ENCODE peak calls at places on chromosomes 16 and 17, in seven cellular contexts. C is uterus; X is H9; R is small intestine; P is GM12878; F is naive thymus-derived CD4-positive, alpha-beta T cell; H is left ventricle myocardium inferior. Q is an unnamed sample.

GRCh38 chr17:74748529-74749261 is at the start of gene NHERF1:
- DNase-seq in X (no peak), R (peak; percentile 96), P (peak; percentile 60), C (peak; percentile 88), H (peak; percentile 96), F (peak; percentile 51), Q (peak; percentile 91)

GRCh38 chr17:47325176-47325575 is 1.4 kb downstream of the EFCAB13 start:
- DNase-seq in P (no peak), C (no peak), R (no peak), H (no peak), F (no peak), X (no peak), Q (no peak)

GRCh38 chr16:47198180-47198575 is 54.4 kb upstream of the NETO2 start:
- DNase-seq in R (no peak), F (no peak), P (no peak), C (no peak), X (no peak), H (no peak), Q (no peak)

GRCh38 chr17:77248216-77249054 is 107.7 kb downstream of the SEC14L1 start:
- DNase-seq in H (no peak), C (no peak), X (no peak), F (no peak), P (no peak), R (no peak), Q (no peak)

GRCh38 chr16:81198635-81199034 is 39.9 kb upstream of the BCO1 start:
- DNase-seq in P (no peak), H (no peak), R (no peak), F (no peak), C (no peak), X (peak; percentile 36), Q (peak; percentile 18)

GRCh38 chr17:7003745-7004144 is 7.9 kb downstream of the ALOX12 start:
- DNase-seq in H (no peak), F (no peak), C (no peak), P (no peak), R (no peak), X (no peak), Q (no peak)

GRCh38 chr17:56478836-56479447 is 114.6 kb upstream of the NOG start:
- DNase-seq in P (no peak), R (peak; percentile 25), H (no peak), X (peak; percentile 52), F (no peak), C (no peak), Q (no peak)

GRCh38 chr17:44751806-44752205 is 7.0 kb upstream of the ADAM11 start:
- DNase-seq in X (no peak), F (no peak), H (no peak), R (no peak), P (no peak), C (no peak), Q (no peak)

GRCh38 chr17:35046740-35047283 is 16.7 kb downstream of the RFFL start:
- DNase-seq in H (no peak), F (peak; percentile 67), R (peak; percentile 68), C (no peak), P (peak; percentile 81), X (no peak), Q (no peak)

GRCh38 chr17:67289174-67289876 is 44.3 kb upstream of the HELZ start:
- DNase-seq in X (peak; percentile 41), P (no peak), H (peak; percentile 90), F (no peak), R (peak; percentile 12), C (peak; percentile 82), Q (no peak)

GRCh38 chr17:50272711-50273653 is 1.3 kb upstream of the TMEM92 start:
- DNase-seq in H (peak; percentile 58), C (peak; percentile 75), X (peak; percentile 85), P (no peak), R (peak; percentile 50), F (peak; percentile 48), Q (peak; percentile 26)

GRCh38 chr16:79554912-79555311 is 45.6 kb downstream of the MAF start:
- DNase-seq in C (no peak), R (no peak), P (no peak), H (no peak), X (no peak), F (no peak), Q (no peak)

GRCh38 chr17:79192503-79193500 is 118.2 kb downstream of the ENGASE start:
- DNase-seq in R (no peak), X (peak; percentile 89), C (no peak), F (no peak), H (peak; percentile 29), P (no peak), Q (peak; percentile 19)

GRCh38 chr17:28147026-28147425 is 104.5 kb downstream of the NLK start:
- DNase-seq in C (no peak), H (no peak), R (no peak), X (no peak), P (no peak), F (no peak), Q (no peak)

GRCh38 chr17:78224226-78225087 is 7.0 kb upstream of the TMEM235 start:
- DNase-seq in X (no peak), P (no peak), R (no peak), F (no peak), C (no peak), H (no peak), Q (peak; percentile 45)

GRCh38 chr17:77280304-77280910 is 139.6 kb downstream of the SEC14L1 start:
- DNase-seq in H (peak; percentile 20), X (peak; percentile 66), F (no peak), R (peak; percentile 63), P (no peak), C (no peak), Q (no peak)

GRCh38 chr17:76887809-76888208 is 19.6 kb downstream of the MGAT5B start:
- DNase-seq in C (no peak), P (no peak), H (no peak), F (no peak), X (peak; percentile 64), R (no peak), Q (no peak)

GRCh38 chr16:27689711-27690110 is 139.8 kb downstream of the KATNIP start:
- DNase-seq in H (no peak), P (no peak), R (no peak), F (no peak), C (no peak), X (no peak), Q (no peak)

GRCh38 chr16:66248096-66248495 is 118.4 kb upstream of the CDH5 start:
- DNase-seq in X (no peak), P (no peak), F (no peak), H (peak; percentile 81), C (peak; percentile 78), R (no peak), Q (no peak)
- H3K27ac ChIP-seq in X (no peak overlapping the region), P (no peak overlapping the region), F (no peak overlapping the region), H (peak overlapping the region; percentile 72), C (peak overlapping the region; percentile 80), R (no peak overlapping the region), Q (no peak overlapping the region)

DNA sequence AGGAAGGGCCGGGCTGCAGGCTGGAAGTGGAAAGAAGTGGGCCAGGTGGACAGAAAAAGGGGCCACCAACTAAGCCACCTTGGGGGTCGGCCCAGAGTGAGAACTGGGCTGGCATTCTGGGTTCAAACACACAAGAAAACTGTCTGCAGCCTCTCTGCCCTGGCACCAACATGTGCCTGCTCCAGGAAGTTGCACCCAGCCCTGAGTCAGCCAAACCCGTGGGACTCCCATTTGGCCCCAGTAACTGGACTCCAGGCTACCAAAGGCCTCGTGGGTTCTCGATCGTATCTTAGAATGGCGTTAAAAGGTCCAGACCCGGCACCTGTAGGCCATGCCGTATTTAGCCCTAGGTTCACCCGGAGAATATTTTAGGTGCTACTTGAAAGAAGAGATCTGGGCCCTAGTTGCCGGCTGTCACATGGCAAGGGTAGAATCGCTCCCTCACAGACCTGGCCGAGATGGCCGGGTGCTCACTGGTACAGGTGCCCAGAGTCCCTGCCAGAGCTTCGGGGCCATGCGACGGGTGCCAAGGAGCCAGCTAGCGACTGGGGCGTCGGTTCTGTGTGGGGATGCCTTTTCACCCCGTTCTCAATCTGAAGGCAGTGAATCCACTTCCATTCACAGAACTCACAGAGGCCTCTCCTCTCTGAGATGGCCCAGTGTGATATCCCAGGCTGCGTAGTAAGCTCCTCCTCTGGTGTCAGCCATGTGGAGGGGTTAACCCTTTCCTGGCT is 236.7 kb downstream of the MRTFB start:
- DNase-seq in X (no peak), R (no peak), C (no peak), F (no peak), H (peak; percentile 45), P (no peak), Q (peak; percentile 21)
- H3K27ac ChIP-seq in X (no peak overlapping the region), R (no peak overlapping the region), C (peak overlapping the region; percentile 48), F (peak overlapping the region; percentile 46), H (peak overlapping the region; percentile 82), P (peak overlapping the region; percentile 92), Q (no peak overlapping the region)

DNA sequence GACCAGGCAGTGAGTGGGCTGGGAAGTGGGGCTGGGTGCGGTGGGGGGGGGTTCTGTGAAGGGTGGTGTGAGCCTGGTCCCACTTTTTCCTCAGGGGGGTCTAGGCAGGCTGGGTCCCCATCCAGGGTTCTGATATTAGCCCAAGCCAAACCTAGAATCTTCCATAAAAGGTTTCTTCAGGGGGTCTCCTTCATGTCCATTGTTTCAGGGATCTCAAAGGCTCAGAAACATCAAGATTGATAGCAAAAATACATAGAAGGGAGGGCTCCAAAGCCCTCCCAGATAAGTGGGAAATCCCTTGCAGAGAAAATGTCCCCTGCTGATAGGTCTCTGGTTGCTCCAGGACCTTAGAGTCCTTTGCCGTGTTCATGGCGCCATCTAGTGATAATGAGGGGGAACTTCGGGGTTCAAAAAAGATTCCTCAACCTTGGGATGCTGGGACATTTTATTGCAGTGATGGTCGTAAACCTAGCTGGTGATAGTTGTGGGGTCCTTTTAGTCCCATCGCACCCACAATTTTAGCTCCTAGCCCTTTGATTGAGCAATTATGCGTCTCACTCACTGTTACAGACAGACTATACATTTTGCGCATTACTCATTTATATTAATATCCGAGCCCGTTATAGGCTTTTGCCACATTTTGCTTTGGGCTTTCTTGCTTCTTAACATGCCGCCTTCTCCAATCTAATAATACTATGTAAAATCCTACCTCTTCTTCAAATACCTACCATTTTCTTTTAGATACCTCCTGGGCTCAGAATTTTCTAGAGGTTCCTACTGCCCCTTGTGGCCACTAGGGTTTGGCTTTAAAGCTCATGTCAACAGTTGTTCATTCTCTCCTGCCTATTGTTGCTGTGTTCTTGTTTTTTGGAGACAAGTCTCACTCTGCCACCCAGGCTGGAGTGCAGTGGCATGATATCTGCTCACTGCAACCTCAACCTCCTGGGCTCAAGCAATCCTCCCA is 35.1 kb downstream of the IGF2BP1 start:
- DNase-seq in H (no peak), P (peak; percentile 16), C (peak; percentile 25), X (peak; percentile 81), R (peak; percentile 73), F (peak; percentile 47), Q (no peak)
- H3K27ac ChIP-seq in H (no peak overlapping the region), P (no peak overlapping the region), C (no peak overlapping the region), X (no peak overlapping the region), R (no peak overlapping the region), F (no peak overlapping the region), Q (no peak overlapping the region)

GRCh38 chr16:70438325-70438982 is 446 bp downstream of the ST3GAL2 start:
- DNase-seq in X (no peak), R (no peak), C (peak; percentile 60), P (no peak), H (peak; percentile 32), F (no peak), Q (no peak)

GRCh38 chr16:70438983-70439862 is at the start of gene ST3GAL2:
- DNase-seq in X (peak; percentile 97), F (peak; percentile 88), H (peak; percentile 96), R (peak; percentile 89), C (peak; percentile 95), P (peak; percentile 74), Q (peak; percentile 91)

GRCh38 chr16:70444249-70445063 is 5.6 kb upstream of the ST3GAL2 start:
- DNase-seq in R (peak; percentile 92), F (no peak), H (no peak), P (no peak), C (no peak), X (no peak), Q (no peak)

GRCh38 chr16:70442344-70442743 is 3.4 kb upstream of the ST3GAL2 start:
- DNase-seq in H (no peak), P (no peak), F (no peak), X (no peak), C (no peak), R (no peak), Q (no peak)

GRCh38 chr16:70441406-70441990 is 2.6 kb upstream of the ST3GAL2 start:
- DNase-seq in C (no peak), H (no peak), X (no peak), P (no peak), R (no peak), F (no peak), Q (no peak)
- H3K27ac ChIP-seq in C (no peak overlapping the region), H (no peak overlapping the region), X (no peak overlapping the region), P (no peak overlapping the region), R (no peak overlapping the region), F (no peak overlapping the region), Q (no peak overlapping the region)

Q was measured in substantia nigra.